ENCODE peak calls at places on chromosomes 4 and X, in ten cellular contexts. T, W, H, J, A, M, Z, D, S and I are unnamed samples.

GRCh38 chr4:163544407-163545038 is 50.0 kb downstream of the TMA16 start:
- DNase-seq in T (peak), W (peak), H (peak), J (peak), A (no peak), M (peak), Z (peak), D (peak), S (peak), I (peak)

GRCh38 chrX:16848541-16848940 is 21.6 kb downstream of the RBBP7 start:
- DNase-seq in T (no peak), W (no peak), H (no peak), J (no peak), A (no peak), M (no peak), Z (no peak), D (no peak), S (no peak), I (no peak)

GRCh38 chr4:35124116-35124515 is 1120.2 kb downstream of the ARAP2 start:
- DNase-seq in T (no peak), W (no peak), H (no peak), J (no peak), A (no peak), M (no peak), Z (no peak), D (no peak), S (no peak), I (no peak)

GRCh38 chr4:17494258-17494657 is 17.6 kb downstream of the QDPR start:
- DNase-seq in T (no peak), W (no peak), H (no peak), J (peak), A (no peak), M (no peak), Z (no peak), D (peak), S (no peak), I (no peak)

GRCh38 chr4:53744446-53745160 is 153.3 kb upstream of the LNX1 start:
- DNase-seq in T (no peak), W (peak), H (no peak), J (no peak), A (no peak), M (no peak), Z (no peak), D (no peak), S (no peak), I (no peak)

GRCh38 chr4:113292371-113293042 is 243.1 kb downstream of the ANK2 start:
- DNase-seq in T (peak), W (no peak), H (peak), J (peak), A (no peak), M (no peak), Z (no peak), D (peak), S (peak), I (no peak)

GRCh38 chr4:8263397-8263796 is 6.2 kb upstream of the HTRA3 start:
- DNase-seq in T (no peak), W (no peak), H (no peak), J (no peak), A (no peak), M (no peak), Z (no peak), D (no peak), S (no peak), I (no peak)

GRCh38 chr4:189912170-189912569 is 28.5 kb upstream of the FRG1 start:
- DNase-seq in T (no peak), W (no peak), H (no peak), J (no peak), A (no peak), M (no peak), Z (no peak), D (no peak), S (no peak), I (no peak)

GRCh38 chr4:4388836-4389575 is 2.1 kb downstream of the NSG1 start:
- DNase-seq in T (peak), W (no peak), H (no peak), J (no peak), A (no peak), M (no peak), Z (no peak), D (no peak), S (no peak), I (no peak)

GRCh38 chrX:153763989-153764755 is at the start of gene PLXNB3:
- DNase-seq in T (peak), W (peak), H (peak), J (peak), A (no peak), M (peak), Z (peak), D (peak), S (peak), I (peak)
- TF ChIP-seq POLR2A in T (peak), W (no peak), H (no peak), J (no peak), A (no peak), M (peak), Z (no peak), D (peak), S (no peak), I (no peak)

DNA sequence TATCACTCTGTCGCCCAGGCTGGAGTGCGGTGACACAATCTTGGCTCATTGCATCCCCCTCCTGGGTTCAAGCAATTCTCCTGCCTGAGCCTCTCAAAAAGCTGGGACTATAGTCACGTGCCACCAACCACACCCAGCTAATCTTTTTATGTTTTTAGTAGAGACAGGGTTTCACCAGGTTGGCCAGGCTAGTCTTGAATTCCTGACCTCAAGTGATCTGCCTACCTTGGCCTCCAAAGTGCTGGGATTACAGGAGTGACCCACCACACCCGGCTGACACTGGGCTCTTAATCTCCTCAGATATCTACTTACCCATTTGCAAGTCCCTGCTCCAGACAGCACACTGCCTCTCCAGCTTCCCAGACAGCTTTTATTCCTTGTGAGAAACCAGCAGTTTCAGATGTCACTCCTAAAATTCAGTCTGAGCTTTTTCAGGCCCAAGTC is 86.8 kb upstream of the SLC34A2 start:
- DNase-seq in T (no peak), W (no peak), H (no peak), J (no peak), A (no peak), M (no peak), Z (no peak), D (no peak), S (no peak), I (peak)
- H3K27ac ChIP-seq in T (no peak), W (no peak), H (no peak), J (no peak), A (no peak), M (no peak), Z (peak), D (no peak), S (no peak), I (no peak)

GRCh38 chrX:12973561-12974216 is 1.2 kb upstream of the TMSB4X start:
- DNase-seq in T (no peak), W (no peak), H (peak), J (no peak), A (no peak), M (no peak), Z (peak), D (no peak), S (no peak), I (no peak)

GRCh38 chrX:12974217-12974796 is 603 bp upstream of the TMSB4X start:
- DNase-seq in T (peak), W (peak), H (peak), J (peak), A (no peak), M (peak), Z (peak), D (peak), S (no peak), I (peak)

GRCh38 chrX:12971282-12972003 is 3.5 kb upstream of the TMSB4X start:
- DNase-seq in T (no peak), W (no peak), H (peak), J (no peak), A (no peak), M (peak), Z (peak), D (peak), S (no peak), I (peak)

GRCh38 chrX:12972239-12972638 is 2.7 kb upstream of the TMSB4X start:
- DNase-seq in T (no peak), W (no peak), H (no peak), J (no peak), A (no peak), M (no peak), Z (no peak), D (no peak), S (no peak), I (no peak)

GRCh38 chrX:12972867-12973560 is 1.9 kb upstream of the TMSB4X start:
- DNase-seq in T (no peak), W (no peak), H (no peak), J (no peak), A (no peak), M (no peak), Z (no peak), D (no peak), S (no peak), I (no peak)
- H3K4me3 ChIP-seq in T (no peak), W (no peak), H (peak), J (no peak), A (peak), M (no peak), Z (peak), D (peak), S (no peak), I (peak)

GRCh38 chrX:429266-429825 is 42.6 kb upstream of the PPP2R3B start:
- DNase-seq in T (peak), W (no peak), H (no peak), J (no peak), A (no peak), M (no peak), Z (peak), D (no peak), S (no peak), I (no peak)
- TF ChIP-seq POLR2A in T (no peak), W (no peak), H (no peak), J (no peak), A (no peak), M (no peak), Z (no peak), D (no peak), S (no peak), I (no peak)

GRCh38 chr4:23006756-23007155 is 314.0 kb downstream of the GBA3 start:
- DNase-seq in T (no peak), W (no peak), H (no peak), J (peak), A (no peak), M (no peak), Z (no peak), D (no peak), S (no peak), I (no peak)

GRCh38 chr4:22999419-22999818 is 306.7 kb downstream of the GBA3 start:
- DNase-seq in T (no peak), W (no peak), H (no peak), J (no peak), A (no peak), M (no peak), Z (no peak), D (no peak), S (no peak), I (no peak)

GRCh38 chr4:23005691-23006090 is 313.0 kb downstream of the GBA3 start:
- DNase-seq in T (no peak), W (no peak), H (no peak), J (no peak), A (no peak), M (no peak), Z (no peak), D (no peak), S (no peak), I (no peak)

GRCh38 chr4:22997358-22998224 is 304.9 kb downstream of the GBA3 start:
- DNase-seq in T (no peak), W (no peak), H (no peak), J (no peak), A (no peak), M (no peak), Z (no peak), D (no peak), S (no peak), I (no peak)

DNA sequence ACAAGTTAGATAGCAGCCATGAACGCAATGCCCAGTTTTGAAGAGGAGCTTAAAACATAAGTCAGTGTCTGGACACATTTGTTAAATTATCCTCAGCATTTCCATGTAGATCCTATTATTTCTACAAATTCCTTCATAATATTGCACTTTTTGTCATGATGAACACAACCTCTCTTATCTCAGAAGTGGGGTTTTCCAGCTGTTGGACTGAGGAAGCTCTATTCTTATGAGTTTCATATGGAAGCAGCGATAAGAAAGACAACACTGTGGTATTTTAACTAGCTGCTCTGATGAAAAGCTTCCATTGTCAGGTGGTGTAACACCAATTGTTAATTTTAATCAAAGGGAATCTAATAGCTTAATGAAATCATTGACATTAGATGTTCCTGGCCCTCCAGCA is 308.7 kb downstream of the GBA3 start:
- DNase-seq in T (no peak), W (no peak), H (no peak), J (no peak), A (no peak), M (no peak), Z (no peak), D (no peak), S (no peak), I (no peak)
- H3K27ac ChIP-seq in T (no peak), W (no peak), H (no peak), J (no peak), A (no peak), M (no peak), Z (no peak), D (no peak), S (no peak), I (no peak)

GRCh38 chr4:184267673-184268573 is 50.2 kb upstream of the ENPP6 start:
- DNase-seq in T (no peak), W (peak), H (peak), J (peak), A (peak), M (no peak), Z (peak), D (no peak), S (no peak), I (peak)

GRCh38 chr4:184267206-184267608 is 49.5 kb upstream of the ENPP6 start:
- DNase-seq in T (no peak), W (no peak), H (no peak), J (no peak), A (peak), M (no peak), Z (no peak), D (no peak), S (no peak), I (no peak)

GRCh38 chr4:184270808-184271413 is 53.2 kb upstream of the ENPP6 start:
- DNase-seq in T (no peak), W (no peak), H (no peak), J (no peak), A (peak), M (no peak), Z (no peak), D (no peak), S (no peak), I (no peak)

GRCh38 chr4:184269879-184270430 is 52.3 kb upstream of the ENPP6 start:
- DNase-seq in T (no peak), W (no peak), H (no peak), J (no peak), A (peak), M (no peak), Z (no peak), D (no peak), S (no peak), I (no peak)

GRCh38 chr4:184268574-184269160 is 51.0 kb upstream of the ENPP6 start:
- DNase-seq in T (no peak), W (no peak), H (no peak), J (no peak), A (no peak), M (no peak), Z (no peak), D (no peak), S (no peak), I (no peak)
- H3K4me3 ChIP-seq in T (no peak), W (no peak), H (no peak), J (no peak), A (no peak), M (no peak), Z (no peak), D (no peak), S (no peak), I (no peak)

GRCh38 chr4:124433044-124433443 is 279.5 kb downstream of the ANKRD50 start:
- DNase-seq in T (no peak), W (no peak), H (no peak), J (no peak), A (no peak), M (no peak), Z (no peak), D (no peak), S (no peak), I (no peak)
- TF ChIP-seq POLR2A in T (no peak), W (no peak), H (no peak), J (no peak), A (no peak), M (no peak), Z (no peak), D (no peak), S (no peak), I (no peak)